ENCODE peak calls at places on chromosome 14, in nine cellular contexts. I is mucosa of descending colon, L is left ventricle myocardium inferior, Q is fibroblast of mammary gland, J is cardiac fibroblast, Y is BJ, G is AG10803, D is fibroblast of pulmonary artery, K is endodermal cell. B is an unnamed sample.

GRCh38 chr14:42110167-42110566 is 503.5 kb downstream of the LRFN5 start:
- DNase-seq in I (no peak), L (no peak), Q (peak; percentile 82), J (peak; percentile 76), Y (no peak), G (peak; percentile 65), D (peak; percentile 70), K (peak; percentile 53), B (no peak)

GRCh38 chr14:32183151-32184048 is 18.4 kb upstream of the RNU6-7 start:
- DNase-seq in I (no peak), L (no peak), Q (no peak), J (no peak), Y (no peak), G (no peak), D (no peak), K (no peak), B (no peak)

GRCh38 chr14:102729825-102730224 is 47.4 kb upstream of the TRAF3 start:
- DNase-seq in I (no peak), L (no peak), Q (no peak), J (no peak), Y (no peak), G (no peak), D (no peak), K (peak; percentile 17), B (no peak)

GRCh38 chr14:81132492-81132891 is 88.3 kb downstream of the GTF2A1 start:
- DNase-seq in I (no peak), L (no peak), Q (no peak), J (no peak), Y (no peak), G (no peak), D (no peak), K (no peak), B (no peak)

GRCh38 chr14:28609228-28609828 is 157.3 kb upstream of the FOXG1 start:
- DNase-seq in I (no peak), L (no peak), Q (peak; percentile 68), J (peak; percentile 80), Y (no peak), G (peak; percentile 0), D (peak; percentile 87), K (peak; percentile 88), B (no peak)

GRCh38 chr14:22096511-22096890 is 422.9 kb upstream of the OR4E1 start:
- DNase-seq in I (no peak), L (no peak), Q (no peak), J (no peak), Y (no peak), G (no peak), D (no peak), K (no peak), B (no peak)

GRCh38 chr14:83004456-83005006 is 1470.9 kb upstream of the SEL1L start:
- DNase-seq in I (no peak), L (no peak), Q (no peak), J (no peak), Y (no peak), G (no peak), D (no peak), K (peak; percentile 51), B (no peak)

GRCh38 chr14:76576047-76576741 is 185.1 kb upstream of the VASH1 start:
- DNase-seq in I (no peak), L (no peak), Q (peak; percentile 7), J (peak; percentile 29), Y (no peak), G (no peak), D (peak; percentile 14), K (no peak), B (peak; percentile 14)

GRCh38 chr14:74401504-74402241 is 24.3 kb downstream of the SYNDIG1L start:
- DNase-seq in I (peak; percentile 78), L (peak; percentile 29), Q (no peak), J (no peak), Y (no peak), G (no peak), D (no peak), K (peak; percentile 91), B (no peak)

GRCh38 chr14:67187210-67187609 is 2.0 kb upstream of the GARIN2 start:
- DNase-seq in I (no peak), L (no peak), Q (peak; percentile 83), J (peak; percentile 44), Y (peak; percentile 55), G (peak; percentile 72), D (peak; percentile 60), K (no peak), B (peak; percentile 46)

GRCh38 chr14:42541535-42542001 is 934.9 kb downstream of the LRFN5 start:
- DNase-seq in I (no peak), L (no peak), Q (peak; percentile 90), J (peak; percentile 21), Y (no peak), G (no peak), D (peak; percentile 55), K (no peak), B (no peak)

GRCh38 chr14:53915364-53916014 is 41.1 kb downstream of the BMP4 start:
- DNase-seq in I (no peak), L (no peak), Q (peak; percentile 4), J (peak; percentile 34), Y (no peak), G (no peak), D (no peak), K (no peak), B (no peak)

GRCh38 chr14:85546390-85546789 is 16.4 kb downstream of the FLRT2 start:
- DNase-seq in I (no peak), L (no peak), Q (no peak), J (no peak), Y (no peak), G (no peak), D (no peak), K (peak; percentile 64), B (no peak)
- H3K4me3 ChIP-seq in I (no peak overlapping the region), L (no peak overlapping the region), Q (no peak overlapping the region), J (no peak overlapping the region), Y (no peak overlapping the region), G (no peak overlapping the region), D (no peak overlapping the region), K (no peak overlapping the region), B (no peak overlapping the region)

GRCh38 chr14:99562848-99563748 is 40.9 kb downstream of the CCDC85C start:
- DNase-seq in I (peak; percentile 86), L (peak; percentile 82), Q (peak; percentile 40), J (peak; percentile 83), Y (no peak), G (peak; percentile 64), D (peak; percentile 75), K (peak; percentile 97), B (no peak)
- TF ChIP-seq CTCF in I (no peak), L (peak; percentile 59), Q (peak; percentile 32), J (peak; percentile 18), Y (peak; percentile 20), G (peak; percentile 47), D (peak; percentile 51), K (peak; percentile 78), B (peak; percentile 70)

DNA sequence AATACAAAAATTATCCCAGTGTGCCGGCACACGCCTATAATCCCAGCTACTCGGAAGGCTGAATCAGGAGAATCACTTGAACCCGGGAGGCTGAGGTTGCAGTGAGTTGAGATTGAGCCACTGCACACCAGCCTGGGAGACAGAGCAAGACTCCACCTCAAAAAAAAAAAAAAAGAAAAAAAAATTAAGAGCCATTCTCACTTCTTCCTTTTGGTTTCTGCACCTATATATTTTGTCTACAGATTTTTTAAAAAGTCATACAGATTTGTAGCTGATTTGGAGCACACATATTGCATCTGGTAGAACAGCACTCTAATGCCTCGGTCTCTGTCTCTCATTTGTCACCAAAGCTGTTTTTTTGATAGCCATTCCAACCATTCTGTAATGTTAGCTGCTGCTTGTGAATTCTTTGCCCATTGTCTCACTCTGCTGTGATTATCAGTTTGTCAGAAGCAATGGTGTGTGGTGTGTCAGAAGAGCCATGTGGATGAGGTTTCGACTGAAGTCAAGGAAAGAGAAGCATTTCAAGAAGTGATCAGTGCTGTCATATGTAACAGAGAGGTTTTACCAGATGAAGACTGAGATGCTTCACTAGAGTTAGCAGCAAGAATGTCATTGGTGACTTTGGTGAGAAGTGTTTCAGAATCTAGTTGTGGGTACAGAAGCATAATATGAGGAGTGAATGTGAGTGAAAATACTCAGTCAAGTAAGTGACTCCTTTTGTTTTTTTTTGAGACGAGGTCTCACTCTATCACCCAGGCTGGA is 8.7 kb upstream of the KTN1 start:
- DNase-seq in I (no peak), L (no peak), Q (no peak), J (no peak), Y (no peak), G (no peak), D (no peak), K (no peak), B (no peak)
- H3K4me3 ChIP-seq in I (no peak overlapping the region), L (no peak overlapping the region), Q (no peak overlapping the region), J (no peak overlapping the region), Y (no peak overlapping the region), G (no peak overlapping the region), D (no peak overlapping the region), K (no peak overlapping the region), B (no peak overlapping the region)

DNA sequence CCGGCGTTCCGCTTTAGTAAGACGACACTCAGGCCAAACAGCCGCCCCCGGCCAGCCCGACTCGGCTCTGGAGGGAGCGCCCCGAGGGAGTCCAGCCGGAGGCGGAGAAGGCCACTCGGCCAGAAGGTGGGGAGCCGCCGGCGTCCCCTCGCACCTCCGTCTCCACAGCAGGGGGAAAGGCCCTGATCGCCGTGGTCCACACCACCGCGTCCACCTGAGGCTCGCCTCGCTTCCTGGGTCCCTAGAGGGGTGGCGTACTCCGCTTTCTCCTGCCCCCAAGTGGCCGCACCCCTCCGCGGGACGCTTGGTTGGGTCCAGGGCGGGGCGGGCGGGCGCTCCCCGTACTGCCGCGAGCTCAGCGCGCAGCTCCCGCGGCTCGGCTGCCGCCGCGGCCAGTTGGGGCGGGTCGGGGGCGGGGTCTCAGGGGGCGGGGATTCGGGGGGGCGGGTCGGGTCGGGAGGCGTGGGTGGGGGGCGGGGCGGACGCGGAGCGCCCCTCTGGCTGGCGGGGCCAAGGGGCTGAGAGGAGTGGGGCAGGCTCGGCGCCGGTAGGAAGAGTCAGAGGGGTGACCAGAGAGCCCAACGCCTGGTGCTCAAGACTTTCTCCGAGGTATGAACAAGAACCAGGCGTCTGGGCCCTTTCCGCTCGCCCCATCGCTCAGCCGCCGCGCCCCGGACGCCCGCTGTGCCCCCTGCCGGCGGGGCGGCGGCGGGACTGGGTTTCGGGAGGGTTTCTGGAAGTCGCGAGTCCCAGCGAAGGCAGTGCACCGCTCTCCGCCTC is at the start of gene FRMD6:
- DNase-seq in I (peak; percentile 88), L (peak; percentile 90), Q (peak; percentile 81), J (peak; percentile 92), Y (peak; percentile 38), G (peak; percentile 94), D (peak; percentile 85), K (peak; percentile 95), B (peak; percentile 46)
- TF ChIP-seq CTCF in I (peak; percentile 57), L (peak; percentile 89), Q (no peak), J (peak; percentile 45), Y (peak; percentile 55), G (peak; percentile 40), D (peak; percentile 35), K (peak; percentile 77), B (peak; percentile 66)

GRCh38 chr14:70594461-70594860 is 6.0 kb downstream of the MED6 start:
- DNase-seq in I (no peak), L (no peak), Q (no peak), J (no peak), Y (no peak), G (no peak), D (no peak), K (no peak), B (no peak)
- H3K4me3 ChIP-seq in I (no peak overlapping the region), L (no peak overlapping the region), Q (no peak overlapping the region), J (no peak overlapping the region), Y (no peak overlapping the region), G (no peak overlapping the region), D (no peak overlapping the region), K (no peak overlapping the region), B (no peak overlapping the region)

B was measured in retinal pigment epithelial cell.